ENCODE peak calls at places on chromosomes 12 and 14, in four cellular contexts. C is kidney tubule cell; P is mesendoderm; H is activated naive CD4-positive, alpha-beta T cell treated with anti-CD3 and anti-CD28 coated beads for 36 hours. V is an unnamed sample.

GRCh38 chr14:89276424-89276975 is 140.5 kb downstream of the FOXN3 start:
- DNase-seq in C (peak), P (no peak), H (peak), V (peak)

GRCh38 chr14:22820731-22821130 is 5.5 kb upstream of the SLC7A7 start:
- DNase-seq in C (peak), P (peak), H (no peak), V (no peak)

GRCh38 chr12:128609861-128610260 is 213.9 kb downstream of the SLC15A4 start:
- DNase-seq in C (no peak), P (peak), H (no peak), V (no peak)

GRCh38 chr14:60565211-60565610 is 56.3 kb downstream of the SIX6 start:
- DNase-seq in C (peak), P (no peak), H (no peak), V (peak)

GRCh38 chr12:125161712-125162023 is 96.4 kb downstream of the AACS start:
- DNase-seq in C (no peak), P (peak), H (no peak), V (no peak)

GRCh38 chr12:110540048-110540447 is 37.9 kb downstream of the RAD9B start:
- DNase-seq in C (no peak), P (no peak), H (no peak), V (peak)

GRCh38 chr14:71135911-71136310 is 228.7 kb downstream of the PCNX1 start:
- DNase-seq in C (no peak), P (no peak), H (no peak), V (no peak)

GRCh38 chr12:6041891-6042290 is 82.6 kb downstream of the VWF start:
- DNase-seq in C (no peak), P (no peak), H (no peak), V (no peak)

GRCh38 chr12:906077-906585 is 43.4 kb downstream of the RAD52 start:
- DNase-seq in C (no peak), P (no peak), H (no peak), V (no peak)

GRCh38 chr12:77485961-77486579 is 344.6 kb upstream of the NAV3 start:
- DNase-seq in C (no peak), P (peak), H (no peak), V (no peak)

GRCh38 chr12:52401526-52401925 is 4.6 kb downstream of the KRT82 start:
- DNase-seq in C (no peak), P (peak), H (no peak), V (peak)

GRCh38 chr12:5522358-5523335 is 90.7 kb downstream of the NTF3 start:
- DNase-seq in C (no peak), P (no peak), H (no peak), V (no peak)

V was measured in RCC 7860.